ENCODE peak calls at places on chromosomes 16 and 17, in seven cellular contexts. U is ascending aorta, H is left ventricle myocardium inferior, E is A549, I is colonic mucosa, M is neural progenitor cell, N is heart left ventricle. F is an unnamed sample.
A peak's percentile ranks its signal among the peaks of the same experiment; 100 is the strongest.

GRCh38 chr17:39867891-39868553 is at the start of gene ZPBP2:
- DNase-seq in N (no peak), M (no peak), I (no peak), U (no peak), H (no peak), E (no peak), F (no peak)

GRCh38 chr17:79740413-79740812 is 9.7 kb downstream of the ENPP7 start:
- DNase-seq in N (no peak), E (peak; percentile 52), M (no peak), H (no peak), U (no peak), I (no peak), F (no peak)

GRCh38 chr16:23214796-23215195 is 32.3 kb downstream of the SCNN1G start:
- DNase-seq in M (no peak), H (no peak), U (no peak), E (no peak), I (no peak), N (no peak), F (no peak)

GRCh38 chr16:5581963-5582362 is 484.4 kb upstream of the EEF2KMT start:
- DNase-seq in N (no peak), I (no peak), E (no peak), U (no peak), H (no peak), M (no peak), F (no peak)

GRCh38 chr16:58411736-58412614 is 19.7 kb downstream of the GINS3 start:
- DNase-seq in M (no peak), E (no peak), I (no peak), U (no peak), H (no peak), N (no peak), F (no peak)

GRCh38 chr17:80095844-80096475 is 5.4 kb upstream of the GAA start:
- DNase-seq in N (no peak), I (no peak), M (no peak), H (no peak), U (no peak), E (no peak), F (no peak)

GRCh38 chr16:30335598-30336474 is 19.3 kb downstream of the CD2BP2 start:
- DNase-seq in N (peak; percentile 32), M (no peak), H (no peak), I (peak; percentile 34), U (no peak), E (no peak), F (no peak)

GRCh38 chr16:72924487-72924886 is 123.4 kb downstream of the ZFHX3 start:
- DNase-seq in N (no peak), H (no peak), I (no peak), E (no peak), M (no peak), U (no peak), F (no peak)

GRCh38 chr17:48795444-48796162 is 21.4 kb downstream of the TTLL6 start:
- DNase-seq in E (peak; percentile 92), N (no peak), U (no peak), H (no peak), I (peak; percentile 86), M (no peak), F (peak; percentile 42)

GRCh38 chr17:80261159-80261894 is 675 bp downstream of the RNF213 start:
- DNase-seq in E (peak; percentile 85), U (no peak), I (peak; percentile 79), H (peak; percentile 49), M (peak; percentile 82), N (peak; percentile 70), F (no peak)

GRCh38 chr17:50191070-50192045 is 10.1 kb downstream of the COL1A1 start:
- DNase-seq in I (no peak), N (no peak), U (no peak), E (no peak), H (no peak), M (no peak), F (no peak)

GRCh38 chr16:16075463-16076399 is 126.3 kb downstream of the ABCC1 start:
- DNase-seq in H (peak; percentile 47), N (peak; percentile 59), M (no peak), I (peak; percentile 24), E (no peak), U (peak; percentile 55), F (no peak)

GRCh38 chr16:19153876-19154275 is 14.2 kb upstream of the SYT17 start:
- DNase-seq in I (no peak), M (no peak), N (no peak), U (no peak), E (peak; percentile 79), H (no peak), F (no peak)

GRCh38 chr16:57390635-57391307 is 13.8 kb upstream of the CCL17 start:
- DNase-seq in E (no peak), M (no peak), N (no peak), H (no peak), I (no peak), U (no peak), F (no peak)

GRCh38 chr16:54934536-54935410 is 4.1 kb downstream of the IRX5 start:
- DNase-seq in I (no peak), U (no peak), H (no peak), N (no peak), E (no peak), M (peak; percentile 86), F (no peak)

GRCh38 chr17:45129426-45129939 is 2.8 kb downstream of the PLCD3 start:
- DNase-seq in M (peak; percentile 70), E (peak; percentile 77), N (peak; percentile 62), I (peak; percentile 55), H (peak; percentile 47), U (no peak), F (no peak)

GRCh38 chr17:73423159-73423715 is 111.4 kb upstream of the CDC42EP4 start:
- DNase-seq in H (no peak), N (no peak), M (no peak), E (no peak), I (no peak), U (no peak), F (no peak)

GRCh38 chr17:50477976-50478375 is 684 bp upstream of the RSAD1 start:
- DNase-seq in E (no peak), N (peak; percentile 35), U (no peak), M (no peak), I (no peak), H (no peak), F (no peak)

GRCh38 chr17:45951941-45952340 is 47.1 kb upstream of the STH start:
- DNase-seq in I (no peak), M (no peak), N (no peak), U (no peak), H (no peak), E (no peak), F (no peak)

GRCh38 chr17:27644586-27644985 is 13.6 kb downstream of the LGALS9 start:
- DNase-seq in E (no peak), M (no peak), U (no peak), I (no peak), H (peak; percentile 48), N (peak; percentile 65), F (no peak)

GRCh38 chr16:1583180-1583579 is 28.7 kb downstream of the IFT140 start:
- DNase-seq in N (no peak), I (no peak), H (no peak), M (no peak), E (peak; percentile 17), U (no peak), F (no peak)

GRCh38 chr17:5561736-5562135 is 22.6 kb downstream of the NLRP1 start:
- DNase-seq in I (no peak), M (peak; percentile 11), U (no peak), E (no peak), N (no peak), H (no peak), F (no peak)

DNA sequence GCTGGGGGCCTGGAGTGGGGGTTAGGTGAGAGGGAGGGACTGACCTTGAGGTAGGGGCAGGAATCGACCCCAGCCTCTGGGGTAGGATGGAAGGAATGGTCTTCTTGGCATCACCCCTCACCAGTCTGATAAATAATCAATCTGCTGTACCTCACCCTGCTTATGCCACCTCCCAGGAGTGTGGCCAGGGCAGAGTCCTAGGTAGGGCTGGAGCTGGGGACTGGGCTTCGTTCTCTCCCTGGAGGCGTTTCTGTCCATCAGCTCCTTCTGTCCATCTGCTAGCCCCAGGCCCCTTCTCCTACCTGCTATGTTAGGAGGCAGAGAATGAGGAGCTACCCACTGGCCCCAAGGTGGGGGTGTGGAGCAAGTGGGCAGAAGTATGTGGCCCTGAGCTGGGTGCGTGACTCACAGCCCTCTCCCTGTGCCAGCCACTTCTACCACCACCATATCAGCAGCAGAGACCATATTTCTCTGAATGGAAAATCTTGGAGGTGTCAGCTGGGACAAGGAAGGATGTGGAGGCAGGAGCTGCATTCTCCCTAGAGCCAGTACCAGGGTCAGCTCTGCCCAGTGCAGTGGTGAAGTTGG is 12.7 kb downstream of the SEZ6 start:
- DNase-seq in U (no peak), H (no peak), N (no peak), I (no peak), M (no peak), E (no peak), F (no peak)
- TF ChIP-seq CTCF in U (no peak), H (no peak), N (no peak), I (no peak), M (no peak), E (no peak), F (no peak)

GRCh38 chr16:86505185-86505898 is 5.0 kb upstream of the FOXF1 start:
- DNase-seq in U (no peak), I (no peak), E (no peak), M (peak; percentile 68), N (no peak), H (no peak), F (no peak)
- H3K4me3 ChIP-seq in U (no peak overlapping the region), I (peak overlapping the region; percentile 13), E (peak overlapping the region; percentile 26), M (no peak overlapping the region), N (no peak overlapping the region), H (peak overlapping the region; percentile 40), F (peak overlapping the region; percentile 33)

GRCh38 chr16:11609474-11610120 is 22.9 kb upstream of the LITAF start:
- DNase-seq in E (no peak), N (no peak), M (peak; percentile 51), H (no peak), I (no peak), U (no peak), F (no peak)

GRCh38 chr16:11610121-11610505 is 23.4 kb upstream of the LITAF start:
- DNase-seq in H (no peak), I (no peak), U (no peak), E (no peak), N (no peak), M (no peak), F (no peak)

GRCh38 chr16:11613381-11614303 is 26.9 kb upstream of the LITAF start:
- DNase-seq in N (peak; percentile 72), I (peak; percentile 92), M (no peak), U (no peak), H (peak; percentile 62), E (no peak), F (no peak)

GRCh38 chr16:11612110-11612981 is 25.6 kb upstream of the LITAF start:
- DNase-seq in U (no peak), I (peak; percentile 85), M (no peak), H (peak; percentile 35), E (peak; percentile 78), N (no peak), F (no peak)

GRCh38 chr16:11610580-11610979 is 23.9 kb upstream of the LITAF start:
- DNase-seq in M (no peak), N (no peak), U (no peak), I (no peak), H (no peak), E (peak; percentile 54), F (no peak)
- TF ChIP-seq CTCF in M (no peak), N (no peak), U (no peak), I (no peak), H (no peak), E (no peak), F (no peak)

DNA sequence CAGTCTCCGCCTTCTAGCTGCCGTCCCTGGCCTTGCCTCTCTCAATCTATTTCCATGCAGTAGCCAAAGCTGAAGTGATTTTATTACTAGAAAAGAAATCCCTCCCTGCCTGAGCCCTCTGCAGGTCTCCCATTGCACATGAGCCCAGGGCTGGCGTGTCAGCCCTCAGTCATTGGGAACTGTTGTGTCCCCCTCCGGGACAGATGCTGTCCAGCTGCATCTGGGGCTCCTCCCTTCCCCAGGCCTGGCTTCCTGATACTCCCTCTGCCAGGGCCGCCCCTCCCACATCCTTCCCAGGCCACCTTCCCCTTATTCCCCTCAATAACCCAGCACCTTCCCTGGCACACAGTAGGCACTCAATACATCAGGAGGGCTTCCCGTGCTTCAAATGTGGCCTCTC is 11.3 kb downstream of the ZSCAN10 start:
- DNase-seq in U (no peak), H (no peak), N (peak; percentile 73), M (no peak), I (no peak), E (no peak), F (no peak)
- H3K4me3 ChIP-seq in U (no peak overlapping the region), H (peak overlapping the region; percentile 63), N (peak overlapping the region; percentile 42), M (no peak overlapping the region), I (no peak overlapping the region), E (no peak overlapping the region), F (no peak overlapping the region)